ENCODE peak calls at places on chromosomes 4 and X, in nine cellular contexts. P is right atrium auricular region, S is left ventricle myocardium inferior, M is PC-3, E is transverse colon, O is astrocyte, G is tibial artery, A is fibroblast of lung, X is MM.1S. C is an unnamed sample. For H3K4me1, the result is how much of the 10 kb centered on the place peaks cover.

GRCh38 chrX:47217121-47217851 is 1.2 kb upstream of the CDK16 start:
- DNase-seq in P (no peak), S (peak), M (peak), E (no peak), O (peak), G (peak), A (no peak), X (no peak), C (no peak)

GRCh38 chrX:275967-276587 is 5.1 kb upstream of the PLCXD1 start:
- DNase-seq in P (peak), S (peak), M (peak), E (peak), O (peak), G (peak), A (peak), X (no peak), C (peak)

GRCh38 chrX:55135171-55135570 is 46.4 kb downstream of the PAGE2 start:
- DNase-seq in P (no peak), S (no peak), M (peak), E (peak), O (peak), G (peak), A (peak), X (peak), C (no peak)

GRCh38 chr4:83851261-83852084 is 315.6 kb downstream of the GPAT3 start:
- DNase-seq in P (no peak), S (no peak), M (peak), E (no peak), O (peak), G (no peak), A (no peak), X (no peak), C (peak)

GRCh38 chr4:142701017-142701416 is 145.1 kb downstream of the INPP4B start:
- DNase-seq in P (no peak), S (no peak), M (no peak), E (no peak), O (no peak), G (no peak), A (no peak), X (no peak), C (no peak)

GRCh38 chr4:176769519-176769918 is 23.2 kb downstream of the VEGFC start:
- DNase-seq in P (no peak), S (no peak), M (peak), E (no peak), O (peak), G (no peak), A (peak), X (no peak), C (no peak)

GRCh38 chr4:170978990-170979389 is 834.2 kb upstream of the GALNTL6 start:
- DNase-seq in P (no peak), S (no peak), M (no peak), E (no peak), O (no peak), G (no peak), A (no peak), X (no peak), C (no peak)

GRCh38 chr4:48175806-48176205 is 41.8 kb upstream of the TXK start:
- DNase-seq in P (no peak), S (no peak), M (peak), E (no peak), O (no peak), G (no peak), A (no peak), X (no peak), C (no peak)

GRCh38 chr4:111466821-111467605 is 678.2 kb upstream of the FAM241A start:
- DNase-seq in P (no peak), S (no peak), M (no peak), E (no peak), O (peak), G (no peak), A (peak), X (no peak), C (no peak)

GRCh38 chrX:137565921-137566745 is at the start of gene ZIC3:
- DNase-seq in P (no peak), S (peak), M (peak), E (peak), O (peak), G (peak), A (peak), X (no peak), C (peak)

GRCh38 chr4:4339504-4340085 is 47.3 kb upstream of the NSG1 start:
- DNase-seq in P (no peak), S (no peak), M (no peak), E (no peak), O (no peak), G (no peak), A (no peak), X (no peak), C (peak)

GRCh38 chr4:61447918-61448317 is 247.8 kb downstream of the ADGRL3 start:
- DNase-seq in P (no peak), S (no peak), M (peak), E (no peak), O (no peak), G (no peak), A (no peak), X (no peak), C (no peak)

GRCh38 chrX:13219990-13220764 is 99.7 kb downstream of the ATXN3L start:
- DNase-seq in P (no peak), S (no peak), M (no peak), E (no peak), O (peak), G (no peak), A (peak), X (no peak), C (no peak)

DNA sequence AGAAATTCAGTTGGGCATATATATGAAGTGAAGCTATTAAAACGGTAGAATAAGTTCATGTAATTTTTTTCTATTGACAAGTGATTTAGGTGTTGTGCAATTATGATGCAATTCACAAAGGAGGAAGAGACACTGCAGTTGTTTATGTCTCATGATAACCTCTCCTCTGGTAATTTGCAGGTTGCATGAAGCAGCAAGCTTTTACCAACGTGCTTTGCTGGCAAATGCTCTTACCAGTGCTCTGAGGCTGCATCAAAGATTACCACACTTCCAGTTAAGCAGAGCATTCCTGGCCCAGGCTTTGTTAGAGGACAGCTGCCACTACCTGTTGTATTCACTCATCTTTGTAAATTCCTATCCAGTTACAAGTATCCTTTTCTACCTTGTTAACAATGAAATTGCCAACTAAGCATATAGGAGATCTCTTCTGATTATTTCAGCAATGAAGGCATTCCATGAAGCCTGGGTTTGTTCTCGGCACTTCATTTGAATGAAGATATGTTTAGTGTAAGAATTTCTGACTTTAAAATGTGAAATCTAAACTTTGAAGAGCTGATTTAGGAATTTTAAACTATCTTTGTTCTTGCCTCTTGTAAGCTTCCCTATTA is 3.9 kb downstream of the TMEM33 start:
- DNase-seq in P (no peak), S (no peak), M (peak), E (no peak), O (no peak), G (no peak), A (peak), X (no peak), C (no peak)
- H3K4me1 ChIP-seq in P (under half), S (under half), M (under half), E (under half), O (under half), G (under half), A (under half), X (under half), C (under half)

GRCh38 chr4:133148690-133149363 is at the start of gene PCDH10:
- DNase-seq in P (peak), S (peak), M (peak), E (peak), O (peak), G (peak), A (peak), X (peak), C (peak)

GRCh38 chr4:133146192-133146573 is 2.9 kb upstream of the PCDH10 start:
- DNase-seq in P (no peak), S (no peak), M (no peak), E (no peak), O (no peak), G (no peak), A (no peak), X (no peak), C (no peak)

GRCh38 chr4:133147922-133148689 is 988 bp upstream of the PCDH10 start:
- DNase-seq in P (no peak), S (no peak), M (peak), E (no peak), O (peak), G (no peak), A (peak), X (no peak), C (no peak)

GRCh38 chr4:133146574-133147198 is 2.4 kb upstream of the PCDH10 start:
- DNase-seq in P (no peak), S (no peak), M (peak), E (no peak), O (peak), G (no peak), A (peak), X (peak), C (peak)

DNA sequence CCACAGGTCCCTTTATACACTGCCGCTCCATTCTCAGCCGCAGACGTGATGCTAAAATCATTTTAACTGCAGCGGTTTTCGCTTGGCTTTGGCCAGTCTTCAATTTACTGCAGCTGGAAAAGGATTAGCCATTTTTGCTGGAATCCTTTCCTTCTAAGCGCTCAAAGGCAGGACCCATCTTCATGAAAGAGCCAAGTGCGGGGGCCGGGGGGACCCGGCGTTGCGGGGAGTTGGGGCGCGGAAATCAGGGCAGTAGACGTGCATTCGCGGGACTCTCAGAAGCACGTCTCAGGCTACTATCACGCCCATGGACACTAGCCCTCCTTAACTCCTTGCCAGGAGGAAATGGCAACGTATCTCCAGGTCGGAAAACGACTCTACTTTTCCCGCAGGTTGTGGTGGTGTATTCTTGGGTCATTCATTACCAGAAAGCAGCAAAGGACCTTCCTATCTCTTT is 1.7 kb upstream of the PCDH10 start:
- DNase-seq in P (no peak), S (no peak), M (peak), E (no peak), O (no peak), G (no peak), A (no peak), X (no peak), C (no peak)
- H3K4me1 ChIP-seq in P (under half), S (half or more), M (under half), E (under half), O (under half), G (under half), A (under half), X (under half), C (half or more)

GRCh38 chr4:85571008-85571407 is 96.1 kb downstream of the ARHGAP24 start:
- DNase-seq in P (no peak), S (no peak), M (no peak), E (no peak), O (no peak), G (no peak), A (no peak), X (no peak), C (no peak)
- H3K4me1 ChIP-seq in P (under half), S (under half), M (under half), E (under half), O (under half), G (under half), A (under half), X (under half), C (under half)

GRCh38 chrX:9535101-9535500 is 70.2 kb downstream of the TBL1X start:
- DNase-seq in P (no peak), S (no peak), M (no peak), E (no peak), O (no peak), G (no peak), A (no peak), X (no peak), C (no peak)
- H3K4me1 ChIP-seq in P (under half), S (under half), M (under half), E (under half), O (under half), G (under half), A (under half), X (under half), C (under half)

GRCh38 chr4:1206299-1207156 is 34.1 kb upstream of the SPON2 start:
- DNase-seq in P (no peak), S (no peak), M (no peak), E (peak), O (no peak), G (no peak), A (no peak), X (no peak), C (peak)
- H3K4me1 ChIP-seq in P (under half), S (half or more), M (under half), E (under half), O (under half), G (under half), A (under half), X (under half), C (under half)

GRCh38 chrX:48715066-48715465 is 18.5 kb downstream of the SUV39H1 start:
- DNase-seq in P (no peak), S (no peak), M (peak), E (no peak), O (no peak), G (no peak), A (peak), X (no peak), C (no peak)

GRCh38 chrX:48714573-48714972 is 18.0 kb downstream of the SUV39H1 start:
- DNase-seq in P (no peak), S (no peak), M (peak), E (no peak), O (no peak), G (no peak), A (peak), X (no peak), C (no peak)

GRCh38 chrX:48713847-48714246 is 17.3 kb downstream of the SUV39H1 start:
- DNase-seq in P (no peak), S (no peak), M (no peak), E (no peak), O (no peak), G (no peak), A (no peak), X (no peak), C (no peak)

GRCh38 chrX:48719958-48720357 is 23.4 kb downstream of the SUV39H1 start:
- DNase-seq in P (no peak), S (no peak), M (no peak), E (no peak), O (no peak), G (no peak), A (no peak), X (no peak), C (no peak)

DNA sequence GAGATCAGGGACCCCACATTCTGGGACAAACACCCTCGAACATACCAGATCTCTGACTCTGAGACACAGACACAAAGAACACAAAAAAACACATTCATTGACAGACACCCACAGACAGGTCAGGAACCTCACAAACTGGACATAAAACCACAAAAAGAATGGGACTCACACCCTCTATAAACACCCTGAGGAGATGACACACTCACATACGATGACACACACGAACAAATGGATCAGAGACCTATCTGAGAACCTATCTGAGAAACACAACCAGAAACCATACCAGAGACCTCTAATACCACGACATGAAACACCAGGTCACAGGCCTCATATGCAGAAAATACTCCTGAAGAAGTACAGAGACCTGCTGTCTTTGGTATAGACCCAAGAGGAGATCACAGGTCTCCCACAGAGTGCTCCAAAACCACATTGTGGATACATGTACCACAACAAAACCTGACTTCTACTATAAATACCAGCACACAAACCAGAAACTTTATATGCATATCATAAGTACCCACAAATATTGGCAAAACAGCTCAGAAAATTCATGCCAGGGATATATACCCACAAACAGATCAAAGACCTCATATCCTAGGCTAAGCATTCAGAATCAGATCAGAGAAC is 19.5 kb downstream of the SUV39H1 start:
- DNase-seq in P (no peak), S (no peak), M (peak), E (no peak), O (peak), G (no peak), A (no peak), X (no peak), C (no peak)
- H3K4me1 ChIP-seq in P (under half), S (under half), M (under half), E (under half), O (under half), G (under half), A (under half), X (under half), C (under half)

C was measured in left lung.